ENCODE peak calls at places on chromosomes 12 and 14, in eight cellular contexts. One of them, this sample, is unnamed.

GRCh38 chr12:109356586-109356985 is 8.9 kb downstream of the MYO1H start:
- DNase-seq in T-cell: no peak
- DNase-seq in activated CD4-positive, CD25-positive, alpha-beta regulatory T cell: no peak
- DNase-seq in stomach: no peak
- DNase-seq in astrocyte of the spinal cord: no peak
- DNase-seq in amygdala: no peak
- DNase-seq in endothelial cell: no peak
- DNase-seq in SJSA1: no peak
- DNase-seq in this sample: no peak

GRCh38 chr14:90567991-90568390 is 171.2 kb downstream of the CALM1 start:
- DNase-seq in endothelial cell: no peak
- DNase-seq in T-cell: no peak
- DNase-seq in astrocyte of the spinal cord: no peak
- DNase-seq in SJSA1: no peak
- DNase-seq in activated CD4-positive, CD25-positive, alpha-beta regulatory T cell: no peak
- DNase-seq in stomach: no peak
- DNase-seq in amygdala: peak; percentile 32
- DNase-seq in this sample: peak; percentile 71

GRCh38 chr14:20667957-20668356 is 16.4 kb upstream of the RNASE4 start:
- DNase-seq in endothelial cell: no peak
- DNase-seq in SJSA1: no peak
- DNase-seq in amygdala: no peak
- DNase-seq in stomach: no peak
- DNase-seq in astrocyte of the spinal cord: no peak
- DNase-seq in T-cell: no peak
- DNase-seq in activated CD4-positive, CD25-positive, alpha-beta regulatory T cell: no peak
- DNase-seq in this sample: no peak

GRCh38 chr12:89461649-89462612 is 62.7 kb downstream of the GALNT4 start:
- DNase-seq in activated CD4-positive, CD25-positive, alpha-beta regulatory T cell: no peak
- DNase-seq in stomach: no peak
- DNase-seq in endothelial cell: no peak
- DNase-seq in astrocyte of the spinal cord: peak; percentile 83
- DNase-seq in SJSA1: peak; percentile 55
- DNase-seq in T-cell: no peak
- DNase-seq in amygdala: no peak
- DNase-seq in this sample: peak; percentile 21

GRCh38 chr14:75234173-75234855 is 44.3 kb upstream of the FOS start:
- DNase-seq in T-cell: no peak
- DNase-seq in endothelial cell: no peak
- DNase-seq in stomach: no peak
- DNase-seq in astrocyte of the spinal cord: peak; percentile 94
- DNase-seq in SJSA1: peak; percentile 80
- DNase-seq in amygdala: peak; percentile 14
- DNase-seq in activated CD4-positive, CD25-positive, alpha-beta regulatory T cell: no peak
- DNase-seq in this sample: no peak

GRCh38 chr14:44732144-44732543 is 225.1 kb upstream of the FSCB start:
- DNase-seq in stomach: no peak
- DNase-seq in astrocyte of the spinal cord: no peak
- DNase-seq in endothelial cell: no peak
- DNase-seq in T-cell: no peak
- DNase-seq in amygdala: no peak
- DNase-seq in SJSA1: no peak
- DNase-seq in activated CD4-positive, CD25-positive, alpha-beta regulatory T cell: no peak
- DNase-seq in this sample: no peak

GRCh38 chr12:109641422-109641821 is 67.8 kb downstream of the MVK start:
- DNase-seq in amygdala: no peak
- DNase-seq in T-cell: no peak
- DNase-seq in astrocyte of the spinal cord: no peak
- DNase-seq in stomach: no peak
- DNase-seq in SJSA1: no peak
- DNase-seq in activated CD4-positive, CD25-positive, alpha-beta regulatory T cell: no peak
- DNase-seq in endothelial cell: no peak
- DNase-seq in this sample: no peak

GRCh38 chr12:113271853-113272561 is 50.7 kb downstream of the TPCN1 start:
- DNase-seq in astrocyte of the spinal cord: peak; percentile 50
- DNase-seq in SJSA1: peak; percentile 42
- DNase-seq in activated CD4-positive, CD25-positive, alpha-beta regulatory T cell: no peak
- DNase-seq in T-cell: no peak
- DNase-seq in amygdala: peak; percentile 56
- DNase-seq in endothelial cell: no peak
- DNase-seq in stomach: peak; percentile 43
- DNase-seq in this sample: peak; percentile 57

GRCh38 chr14:65101631-65102440 is 481 bp downstream of the MAX start:
- DNase-seq in amygdala: no peak
- DNase-seq in T-cell: peak; percentile 36
- DNase-seq in stomach: peak; percentile 30
- DNase-seq in astrocyte of the spinal cord: no peak
- DNase-seq in activated CD4-positive, CD25-positive, alpha-beta regulatory T cell: peak; percentile 13
- DNase-seq in endothelial cell: peak; percentile 41
- DNase-seq in SJSA1: peak; percentile 21
- DNase-seq in this sample: no peak

GRCh38 chr12:4112290-4112689 is 161.3 kb upstream of the CCND2 start:
- DNase-seq in stomach: no peak
- DNase-seq in SJSA1: no peak
- DNase-seq in activated CD4-positive, CD25-positive, alpha-beta regulatory T cell: no peak
- DNase-seq in endothelial cell: no peak
- DNase-seq in T-cell: no peak
- DNase-seq in astrocyte of the spinal cord: no peak
- DNase-seq in amygdala: no peak
- DNase-seq in this sample: no peak

This sample was measured in C1 segment of cervical spinal cord.